ENCODE peak calls at places on chromosomes 16 and 17, in six cellular contexts. U is sigmoid colon; Q is kidney epithelial cell; D is bronchial epithelial cell; C is CD8-positive, alpha-beta T cell; A is RWPE1. Z is an unnamed sample.
A peak's percentile ranks its signal among the peaks of the same experiment; 100 is the strongest.

GRCh38 chr17:73546770-73547345 is 97.4 kb downstream of the SDK2 start:
- DNase-seq in C (peak; percentile 6), Q (no peak), D (peak; percentile 86), A (peak; percentile 68), U (no peak), Z (no peak)

GRCh38 chr17:73722163-73722562 is 77.9 kb upstream of the SDK2 start:
- DNase-seq in Q (no peak), U (no peak), D (no peak), C (peak; percentile 21), A (no peak), Z (no peak)

GRCh38 chr17:67448449-67448848 is 71.4 kb downstream of the PITPNC1 start:
- DNase-seq in Q (no peak), A (no peak), C (no peak), D (no peak), U (no peak), Z (no peak)

GRCh38 chr17:2232244-2232638 is 71.3 kb downstream of the SMG6 start:
- DNase-seq in U (no peak), Q (no peak), A (no peak), C (no peak), D (peak; percentile 62), Z (no peak)

GRCh38 chr17:2054262-2054739 is 602 bp upstream of the HIC1 start:
- DNase-seq in U (peak; percentile 81), A (no peak), Q (no peak), C (no peak), D (peak; percentile 21), Z (no peak)

GRCh38 chr17:29430275-29430674 is 40.1 kb downstream of the TAOK1 start:
- DNase-seq in A (no peak), U (no peak), C (no peak), Q (no peak), D (no peak), Z (no peak)

GRCh38 chr17:2299136-2299535 is 4.4 kb downstream of the SMG6 start:
- DNase-seq in U (no peak), A (no peak), C (no peak), Q (no peak), D (no peak), Z (no peak)

GRCh38 chr16:12295395-12295794 is 318.9 kb downstream of the SNX29 start:
- DNase-seq in A (no peak), Q (peak; percentile 21), C (no peak), D (no peak), U (no peak), Z (no peak)

GRCh38 chr17:45676695-45677094 is 107.4 kb upstream of the CRHR1 start:
- DNase-seq in D (no peak), U (no peak), A (no peak), C (no peak), Q (no peak), Z (no peak)

GRCh38 chr16:68665501-68665900 is 20.4 kb downstream of the CDH3 start:
- DNase-seq in U (no peak), Q (peak; percentile 67), C (no peak), A (peak; percentile 76), D (peak; percentile 100), Z (no peak)

GRCh38 chr16:29230671-29231091 is 175.8 kb downstream of the NPIPB11 start:
- DNase-seq in U (no peak), C (no peak), A (no peak), Q (no peak), D (no peak), Z (no peak)

GRCh38 chr17:59161477-59161876 is 5.9 kb downstream of the PRR11 start:
- DNase-seq in U (no peak), C (no peak), A (no peak), D (no peak), Q (no peak), Z (no peak)

GRCh38 chr17:50264263-50265113 is 9.8 kb upstream of the TMEM92 start:
- DNase-seq in D (no peak), A (no peak), U (peak; percentile 74), Q (no peak), C (no peak), Z (peak; percentile 8)

GRCh38 chr16:85090166-85090565 is 22.1 kb downstream of the CIBAR2 start:
- DNase-seq in Q (no peak), A (no peak), D (peak; percentile 58), C (no peak), U (no peak), Z (no peak)

GRCh38 chr17:55728361-55728760 is 5.7 kb upstream of the TMEM100 start:
- DNase-seq in C (no peak), A (no peak), D (no peak), U (peak; percentile 40), Q (no peak), Z (no peak)

GRCh38 chr16:31301708-31302400 is 42.1 kb downstream of the ITGAM start:
- DNase-seq in Q (no peak), D (peak; percentile 35), A (peak; percentile 16), C (no peak), U (no peak), Z (no peak)

GRCh38 chr17:15263680-15264079 is 1.4 kb downstream of the PMP22 start:
- DNase-seq in A (no peak), D (no peak), Q (no peak), U (no peak), C (no peak), Z (no peak)

GRCh38 chr16:61105544-61105943 is 930.7 kb downstream of the CDH8 start:
- DNase-seq in A (no peak), C (no peak), U (no peak), D (no peak), Q (no peak), Z (no peak)

GRCh38 chr17:57853695-57854094 is 3.9 kb upstream of the MRPS23 start:
- DNase-seq in Q (no peak), C (no peak), A (no peak), D (no peak), U (peak; percentile 95), Z (no peak)

GRCh38 chr16:55508271-55508921 is 476 bp upstream of the LPCAT2 start:
- DNase-seq in C (no peak), A (no peak), U (no peak), D (no peak), Q (no peak), Z (no peak)

GRCh38 chr16:75733305-75734141 is 7.2 kb upstream of the CPHXL start:
- DNase-seq in D (no peak), Q (no peak), U (no peak), A (no peak), C (no peak), Z (no peak)

GRCh38 chr17:5888811-5889210 is 181.4 kb upstream of the WSCD1 start:
- DNase-seq in A (no peak), U (no peak), Q (no peak), C (no peak), D (peak; percentile 8), Z (no peak)

GRCh38 chr17:58184308-58184985 is 8.1 kb upstream of the EPX start:
- DNase-seq in C (no peak), A (peak; percentile 91), U (no peak), Q (peak; percentile 16), D (peak; percentile 88), Z (no peak)

GRCh38 chr17:57356722-57357391 is 100.5 kb downstream of the MSI2 start:
- DNase-seq in D (no peak), C (no peak), A (no peak), U (no peak), Q (no peak), Z (no peak)

GRCh38 chr16:6684076-6684673 is 648.5 kb upstream of the RBFOX1 start:
- DNase-seq in D (peak; percentile 18), U (no peak), A (peak; percentile 8), Q (peak; percentile 2), C (no peak), Z (no peak)

GRCh38 chr17:9124554-9124935 is 103.2 kb downstream of the NTN1 start:
- DNase-seq in C (no peak), D (no peak), U (no peak), Q (no peak), A (no peak), Z (no peak)

GRCh38 chr17:9116861-9117568 is 95.7 kb downstream of the NTN1 start:
- DNase-seq in Q (no peak), C (no peak), U (peak; percentile 51), D (no peak), A (no peak), Z (no peak)

GRCh38 chr17:9123594-9124553 is 102.6 kb downstream of the NTN1 start:
- DNase-seq in Q (no peak), U (no peak), D (no peak), C (no peak), A (no peak), Z (no peak)

GRCh38 chr17:9121186-9121820 is 100.0 kb downstream of the NTN1 start:
- DNase-seq in A (no peak), Q (no peak), D (no peak), U (peak; percentile 57), C (no peak), Z (no peak)

GRCh38 chr17:9120471-9120870 is 99.2 kb downstream of the NTN1 start:
- DNase-seq in A (no peak), U (peak; percentile 55), D (no peak), Q (no peak), C (no peak), Z (no peak)
- TF ChIP-seq CTCF in A (no peak), U (no peak), D (no peak), Q (peak; percentile 28), C (no peak), Z (no peak)

GRCh38 chr17:75925912-75926311 is 14.9 kb downstream of the FBF1 start:
- DNase-seq in A (no peak), Q (no peak), U (no peak), C (no peak), D (no peak), Z (no peak)

GRCh38 chr17:75927286-75927922 is 13.4 kb downstream of the FBF1 start:
- DNase-seq in C (no peak), D (peak; percentile 82), U (no peak), Q (no peak), A (peak; percentile 10), Z (no peak)

GRCh38 chr17:75933836-75934235 is 7.0 kb downstream of the FBF1 start:
- DNase-seq in A (no peak), U (no peak), D (no peak), Q (no peak), C (no peak), Z (no peak)

GRCh38 chr17:75932852-75933251 is 8.0 kb downstream of the FBF1 start:
- DNase-seq in D (no peak), Q (no peak), U (no peak), C (no peak), A (no peak), Z (no peak)

GRCh38 chr17:75931062-75931461 is 9.8 kb downstream of the FBF1 start:
- DNase-seq in A (no peak), C (no peak), D (no peak), Q (no peak), U (no peak), Z (no peak)
- TF ChIP-seq CTCF in A (no peak), C (no peak), D (no peak), Q (no peak), U (no peak), Z (no peak)

GRCh38 chr16:1073566-1074378 is 1.2 kb downstream of the SSTR5 start:
- DNase-seq in U (no peak), Q (no peak), C (no peak), D (no peak), A (no peak), Z (no peak)
- TF ChIP-seq CTCF in U (no peak), Q (no peak), C (no peak), D (no peak), A (peak; percentile 20), Z (no peak)

GRCh38 chr17:8150194-8151119 is 1.7 kb downstream of the PER1 start:
- DNase-seq in A (no peak), Q (no peak), D (no peak), C (no peak), U (peak; percentile 75), Z (no peak)
- TF ChIP-seq CTCF in A (no peak), Q (no peak), D (no peak), C (no peak), U (no peak), Z (no peak)